ENCODE peak calls at places on chromosome 5, in five cellular contexts. One of them, this sample, is unnamed.

GRCh38 chr5:30099634-30100033 is 1093.9 kb upstream of the CDH6 start:
- DNase-seq in K562: no peak
- DNase-seq in H1: no peak
- DNase-seq in HCT116: no peak
- DNase-seq in HepG2: no peak
- DNase-seq in this sample: no peak

GRCh38 chr5:134139377-134139851 is 24.9 kb downstream of the TCF7 start:
- DNase-seq in H1: no peak
- DNase-seq in HCT116: no peak
- DNase-seq in HepG2: no peak
- DNase-seq in K562: no peak
- DNase-seq in this sample: no peak

GRCh38 chr5:112228672-112229071 is 190.4 kb downstream of the EPB41L4A start:
- DNase-seq in H1: no peak
- DNase-seq in K562: no peak
- DNase-seq in HepG2: no peak
- DNase-seq in HCT116: peak; percentile 36
- DNase-seq in this sample: no peak

GRCh38 chr5:74199436-74200210 is 440.9 kb downstream of the ENC1 start:
- DNase-seq in H1: no peak
- DNase-seq in HCT116: no peak
- DNase-seq in K562: no peak
- DNase-seq in HepG2: no peak
- DNase-seq in this sample: no peak

GRCh38 chr5:114249838-114250237 is 112.0 kb upstream of the KCNN2 start:
- DNase-seq in HCT116: no peak
- DNase-seq in K562: no peak
- DNase-seq in HepG2: no peak
- DNase-seq in H1: no peak
- DNase-seq in this sample: no peak

GRCh38 chr5:113242481-113243348 is 192.1 kb downstream of the TSSK1B start:
- DNase-seq in H1: no peak
- DNase-seq in HepG2: no peak
- DNase-seq in K562: no peak
- DNase-seq in HCT116: no peak
- DNase-seq in this sample: no peak

GRCh38 chr5:54309751-54310432 is 481 bp downstream of the ARL15 start:
- DNase-seq in H1: no peak
- DNase-seq in K562: no peak
- DNase-seq in HepG2: no peak
- DNase-seq in HCT116: no peak
- DNase-seq in this sample: no peak

GRCh38 chr5:7857918-7858632 is 7.1 kb upstream of the CFAP90 start:
- DNase-seq in H1: no peak
- DNase-seq in HepG2: no peak
- DNase-seq in K562: no peak
- DNase-seq in HCT116: no peak
- DNase-seq in this sample: no peak

GRCh38 chr5:137995747-137996123 is 37.1 kb downstream of the FAM13B start:
- DNase-seq in HCT116: no peak
- DNase-seq in HepG2: no peak
- DNase-seq in H1: no peak
- DNase-seq in K562: no peak
- DNase-seq in this sample: no peak

GRCh38 chr5:56443826-56444225 is 210.7 kb upstream of the ANKRD55 start:
- DNase-seq in H1: no peak
- DNase-seq in K562: no peak
- DNase-seq in HepG2: no peak
- DNase-seq in HCT116: no peak
- DNase-seq in this sample: no peak

GRCh38 chr5:167793700-167794099 is 497.7 kb upstream of the WWC1 start:
- DNase-seq in HepG2: no peak
- DNase-seq in K562: no peak
- DNase-seq in HCT116: no peak
- DNase-seq in H1: no peak
- DNase-seq in this sample: no peak

GRCh38 chr5:5570646-5571045 is 148.2 kb downstream of the ICE1 start:
- DNase-seq in HepG2: no peak
- DNase-seq in HCT116: no peak
- DNase-seq in K562: no peak
- DNase-seq in H1: no peak
- DNase-seq in this sample: no peak

GRCh38 chr5:38825494-38825893 is 20.3 kb upstream of the OSMR start:
- DNase-seq in K562: no peak
- DNase-seq in HCT116: no peak
- DNase-seq in HepG2: peak; percentile 12
- DNase-seq in H1: no peak
- DNase-seq in this sample: no peak

GRCh38 chr5:149583394-149583793 is 2.1 kb downstream of the ARHGEF37 start:
- DNase-seq in K562: no peak
- DNase-seq in HepG2: no peak
- DNase-seq in H1: no peak
- DNase-seq in HCT116: no peak
- DNase-seq in this sample: no peak

GRCh38 chr5:148418511-148418910 is 34.8 kb downstream of the FBXO38 start:
- DNase-seq in HCT116: no peak
- DNase-seq in K562: no peak
- DNase-seq in H1: no peak
- DNase-seq in HepG2: no peak
- DNase-seq in this sample: no peak

GRCh38 chr5:59893436-59894227 is at the start of gene PDE4D:
- DNase-seq in HCT116: no peak
- DNase-seq in HepG2: no peak
- DNase-seq in K562: no peak
- DNase-seq in H1: peak; percentile 61
- DNase-seq in this sample: no peak

GRCh38 chr5:121748690-121749089 is 103.0 kb upstream of the FTMT start:
- DNase-seq in K562: no peak
- DNase-seq in H1: no peak
- DNase-seq in HCT116: no peak
- DNase-seq in HepG2: no peak
- DNase-seq in this sample: no peak

GRCh38 chr5:157345067-157345466 is 79.1 kb downstream of the CYFIP2 start:
- DNase-seq in H1: no peak
- DNase-seq in K562: no peak
- DNase-seq in HCT116: no peak
- DNase-seq in HepG2: no peak
- DNase-seq in this sample: no peak

GRCh38 chr5:157345485-157345884 is 79.6 kb downstream of the CYFIP2 start:
- DNase-seq in K562: no peak
- DNase-seq in H1: no peak
- DNase-seq in HepG2: no peak
- DNase-seq in HCT116: no peak
- DNase-seq in this sample: no peak

GRCh38 chr5:157347301-157348048 is 81.6 kb downstream of the CYFIP2 start:
- DNase-seq in HepG2: no peak
- DNase-seq in HCT116: no peak
- DNase-seq in K562: no peak
- DNase-seq in H1: no peak
- DNase-seq in this sample: no peak

GRCh38 chr5:157342822-157343402 is 77.0 kb downstream of the CYFIP2 start:
- DNase-seq in HCT116: peak; percentile 23
- DNase-seq in H1: no peak
- DNase-seq in K562: peak; percentile 54
- DNase-seq in HepG2: peak; percentile 22
- DNase-seq in this sample: no peak

DNA sequence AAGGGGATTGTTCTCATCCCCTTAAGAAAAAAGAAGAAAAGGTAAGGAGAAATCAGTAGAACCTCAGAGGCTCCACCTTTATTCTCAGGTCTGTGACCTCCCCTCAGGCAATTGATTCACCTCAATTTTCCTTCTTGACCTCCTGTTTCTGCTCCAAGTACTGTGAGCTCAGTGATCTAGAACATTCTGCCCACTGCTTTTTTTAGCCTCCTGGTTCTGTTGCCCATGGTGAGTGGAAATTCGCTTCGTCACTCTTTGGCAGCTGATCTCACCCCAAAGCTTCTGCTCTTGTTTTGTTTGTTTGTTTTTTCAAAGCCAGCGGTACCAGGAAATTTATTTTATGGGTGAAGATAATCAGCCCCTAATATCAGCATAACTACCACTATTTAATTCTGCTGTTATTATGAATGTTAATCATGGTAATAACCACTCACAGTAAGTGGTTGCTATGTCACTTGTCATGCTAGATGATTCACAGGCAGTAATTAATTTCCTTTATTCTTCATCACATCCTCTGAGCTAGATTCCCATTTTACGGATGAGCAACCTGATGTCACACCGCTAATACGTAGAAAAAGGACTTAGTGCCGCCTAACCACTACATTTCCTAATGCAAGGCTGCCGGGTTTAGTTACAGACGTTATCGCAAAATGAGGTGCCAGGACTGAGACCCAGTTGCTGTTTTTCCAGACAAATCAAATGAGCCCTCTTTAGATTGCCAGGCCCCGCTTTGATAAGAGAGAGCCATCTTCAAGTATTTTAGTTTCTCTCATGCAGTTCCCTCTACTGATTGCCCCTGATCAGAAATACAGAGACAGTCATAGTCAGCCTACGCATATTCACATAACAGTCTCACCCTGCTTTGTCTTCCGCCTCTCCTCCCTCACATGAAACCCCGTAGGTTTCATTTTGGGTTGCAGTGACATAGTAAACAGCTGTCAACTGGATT is 78.2 kb downstream of the CYFIP2 start:
- DNase-seq in HepG2: no peak
- DNase-seq in K562: no peak
- DNase-seq in HCT116: no peak
- DNase-seq in H1: no peak
- DNase-seq in this sample: no peak
- H3K9ac ChIP-seq in HepG2: no peak overlapping the region
- H3K9ac ChIP-seq in K562: no peak overlapping the region
- H3K9ac ChIP-seq in HCT116: no peak overlapping the region
- H3K9ac ChIP-seq in H1: no peak overlapping the region
- H3K9ac ChIP-seq in this sample: no peak overlapping the region

GRCh38 chr5:31479706-31480105 is 52.2 kb downstream of the DROSHA start:
- DNase-seq in K562: no peak
- DNase-seq in HCT116: no peak
- DNase-seq in H1: no peak
- DNase-seq in HepG2: no peak
- DNase-seq in this sample: no peak
- TF ChIP-seq SRF in K562: no peak
- TF ChIP-seq SRF in HCT116: no peak
- TF ChIP-seq SRF in H1: no peak
- TF ChIP-seq SRF in HepG2: no peak
- TF ChIP-seq SRF in this sample: no peak

DNA sequence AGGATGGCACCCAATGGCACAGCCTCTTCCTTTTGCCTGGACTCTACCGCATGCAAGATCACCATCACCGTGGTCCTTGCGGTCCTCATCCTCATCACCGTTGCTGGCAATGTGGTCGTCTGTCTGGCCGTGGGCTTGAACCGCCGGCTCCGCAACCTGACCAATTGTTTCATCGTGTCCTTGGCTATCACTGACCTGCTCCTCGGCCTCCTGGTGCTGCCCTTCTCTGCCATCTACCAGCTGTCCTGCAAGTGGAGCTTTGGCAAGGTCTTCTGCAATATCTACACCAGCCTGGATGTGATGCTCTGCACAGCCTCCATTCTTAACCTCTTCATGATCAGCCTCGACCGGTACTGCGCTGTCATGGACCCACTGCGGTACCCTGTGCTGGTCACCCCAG is 25.4 kb downstream of the HRH2 start:
- DNase-seq in HepG2: no peak
- DNase-seq in HCT116: no peak
- DNase-seq in H1: no peak
- DNase-seq in K562: no peak
- DNase-seq in this sample: no peak
- H3K9ac ChIP-seq in HepG2: no peak overlapping the region
- H3K9ac ChIP-seq in HCT116: no peak overlapping the region
- H3K9ac ChIP-seq in H1: no peak overlapping the region
- H3K9ac ChIP-seq in K562: no peak overlapping the region
- H3K9ac ChIP-seq in this sample: no peak overlapping the region

DNA sequence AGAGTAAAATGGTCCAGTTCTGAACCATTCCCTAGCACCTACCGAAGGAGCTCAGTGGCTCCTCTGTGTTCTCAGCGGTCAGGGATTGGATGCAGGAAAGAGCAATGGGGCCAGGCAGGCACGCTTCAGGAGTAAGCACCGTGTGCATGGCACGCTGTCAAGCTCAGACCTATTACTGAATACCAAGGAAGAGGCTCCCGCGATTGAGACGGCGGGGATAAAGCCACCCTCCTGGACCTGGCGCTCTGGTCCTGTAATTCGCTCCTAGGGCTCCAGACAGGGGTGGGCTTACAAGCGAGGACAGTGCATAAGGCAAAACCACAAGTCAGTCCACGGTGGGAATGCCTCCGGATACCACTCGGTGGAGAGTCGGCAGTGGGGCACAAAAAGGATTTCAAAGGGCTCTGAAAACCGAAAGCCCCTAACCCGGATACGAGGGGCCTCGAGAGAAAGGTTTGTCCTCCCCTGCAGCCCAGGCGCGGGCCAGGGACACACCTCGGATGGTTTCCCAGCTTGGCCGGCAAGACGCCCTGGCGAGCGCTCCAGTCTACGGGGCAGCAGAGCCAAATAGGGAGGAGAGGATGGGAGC is 981 bp downstream of the OXCT1 start:
- DNase-seq in K562: peak; percentile 29
- DNase-seq in H1: no peak
- DNase-seq in HCT116: no peak
- DNase-seq in HepG2: no peak
- DNase-seq in this sample: no peak
- TF ChIP-seq SRF in K562: no peak
- TF ChIP-seq SRF in H1: no peak
- TF ChIP-seq SRF in HCT116: no peak
- TF ChIP-seq SRF in HepG2: no peak
- TF ChIP-seq SRF in this sample: no peak

GRCh38 chr5:100803391-100803790 is 99.7 kb downstream of the ST8SIA4 start:
- DNase-seq in HCT116: no peak
- DNase-seq in H1: no peak
- DNase-seq in HepG2: no peak
- DNase-seq in K562: no peak
- DNase-seq in this sample: no peak
- H3K9ac ChIP-seq in HCT116: no peak overlapping the region
- H3K9ac ChIP-seq in H1: no peak overlapping the region
- H3K9ac ChIP-seq in HepG2: no peak overlapping the region
- H3K9ac ChIP-seq in K562: no peak overlapping the region
- H3K9ac ChIP-seq in this sample: no peak overlapping the region